ENCODE peak calls at places on chromosomes 5 and 9, in ten cellular contexts. T, F, H, X, N, K, O, G, S and D are unnamed samples.

GRCh38 chr5:38749861-38750260 is 96.0 kb upstream of the OSMR start:
- DNase-seq in T (no peak), F (no peak), H (no peak), X (no peak), N (no peak), K (no peak), O (no peak), G (no peak), S (no peak), D (peak; percentile 22)

GRCh38 chr5:148255456-148255855 is 13.1 kb upstream of the SPINK13 start:
- DNase-seq in T (no peak), F (no peak), H (no peak), X (no peak), N (no peak), K (no peak), O (no peak), G (no peak), S (no peak), D (no peak)

GRCh38 chr9:98810106-98810840 is 2.8 kb downstream of the GALNT12 start:
- DNase-seq in T (no peak), F (no peak), H (no peak), X (no peak), N (no peak), K (no peak), O (no peak), G (peak; percentile 46), S (peak; percentile 22), D (no peak)

GRCh38 chr5:142239394-142240159 is 85.2 kb downstream of the SPRY4 start:
- DNase-seq in T (no peak), F (no peak), H (no peak), X (no peak), N (no peak), K (no peak), O (no peak), G (no peak), S (no peak), D (no peak)

GRCh38 chr5:26245327-26245726 is 793.1 kb downstream of the CDH9 start:
- DNase-seq in T (no peak), F (no peak), H (no peak), X (no peak), N (no peak), K (no peak), O (no peak), G (no peak), S (no peak), D (no peak)

GRCh38 chr9:112380771-112381181 is 868 bp downstream of the HSDL2 start:
- DNase-seq in T (no peak), F (no peak), H (no peak), X (no peak), N (no peak), K (no peak), O (no peak), G (no peak), S (peak; percentile 29), D (no peak)

GRCh38 chr5:16502866-16503265 is 37.3 kb upstream of the ZNF622 start:
- DNase-seq in T (no peak), F (no peak), H (no peak), X (no peak), N (peak; percentile 12), K (no peak), O (no peak), G (no peak), S (no peak), D (no peak)

GRCh38 chr5:75435101-75435500 is 76.3 kb downstream of the CERT1 start:
- DNase-seq in T (no peak), F (no peak), H (no peak), X (no peak), N (peak; percentile 41), K (no peak), O (no peak), G (no peak), S (no peak), D (no peak)

GRCh38 chr9:76697554-76697953 is 66.7 kb upstream of the PCA3 start:
- DNase-seq in T (no peak), F (no peak), H (no peak), X (no peak), N (no peak), K (no peak), O (no peak), G (no peak), S (no peak), D (no peak)

GRCh38 chr9:76703270-76703669 is 61.0 kb upstream of the PCA3 start:
- DNase-seq in T (no peak), F (peak; percentile 77), H (no peak), X (no peak), N (no peak), K (no peak), O (no peak), G (no peak), S (no peak), D (no peak)

GRCh38 chr9:76701441-76702031 is 62.7 kb upstream of the PCA3 start:
- DNase-seq in T (no peak), F (peak; percentile 52), H (no peak), X (no peak), N (peak; percentile 90), K (no peak), O (no peak), G (no peak), S (no peak), D (no peak)

GRCh38 chr9:76699966-76700365 is 64.3 kb upstream of the PCA3 start:
- DNase-seq in T (no peak), F (peak; percentile 34), H (no peak), X (no peak), N (peak; percentile 86), K (no peak), O (no peak), G (no peak), S (peak; percentile 44), D (peak; percentile 92)

DNA sequence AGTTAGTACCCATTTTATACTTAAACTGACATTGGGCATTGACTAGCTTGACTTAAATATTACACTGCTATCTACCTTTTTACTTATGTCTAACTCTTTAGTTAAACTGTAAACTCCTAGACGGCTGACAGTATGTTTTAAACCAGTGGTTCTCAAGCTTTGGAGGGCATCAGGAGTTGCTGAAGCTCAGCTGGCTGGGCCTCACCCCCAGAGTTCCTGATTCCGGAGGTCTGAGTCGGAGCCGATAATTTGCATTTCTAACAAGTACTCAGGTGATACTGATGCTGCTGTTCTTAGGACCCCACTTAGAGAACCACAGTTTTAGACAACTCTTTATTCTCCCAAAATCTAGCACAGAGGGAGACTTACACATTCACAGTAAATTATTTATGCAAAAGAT is 63.3 kb upstream of the PCA3 start:
- DNase-seq in T (no peak), F (no peak), H (no peak), X (no peak), N (no peak), K (no peak), O (no peak), G (no peak), S (no peak), D (no peak)
- H3K27ac ChIP-seq in T (no peak overlapping the region), F (no peak overlapping the region), H (peak overlapping the region; percentile 22), X (no peak overlapping the region), N (peak overlapping the region; percentile 42), K (no peak overlapping the region), O (no peak overlapping the region), G (no peak overlapping the region), S (no peak overlapping the region), D (no peak overlapping the region)

GRCh38 chr5:115545065-115545882 is 699 bp upstream of the FEM1C start:
- DNase-seq in T (no peak), F (no peak), H (no peak), X (peak; percentile 57), N (peak; percentile 47), K (no peak), O (no peak), G (no peak), S (no peak), D (no peak)
- H3K27ac ChIP-seq in T (peak overlapping the region; percentile 95), F (no peak overlapping the region), H (peak overlapping the region; percentile 99), X (peak overlapping the region; percentile 37), N (peak overlapping the region; percentile 47), K (no peak overlapping the region), O (peak overlapping the region; percentile 98), G (peak overlapping the region; percentile 100), S (peak overlapping the region; percentile 45), D (peak overlapping the region; percentile 67)

GRCh38 chr5:169094586-169095409 is 206.1 kb downstream of the SLIT3 start:
- DNase-seq in T (no peak), F (no peak), H (no peak), X (no peak), N (peak; percentile 69), K (no peak), O (no peak), G (no peak), S (peak; percentile 22), D (peak; percentile 91)
- H3K27ac ChIP-seq in T (no peak overlapping the region), F (no peak overlapping the region), H (no peak overlapping the region), X (no peak overlapping the region), N (no peak overlapping the region), K (no peak overlapping the region), O (no peak overlapping the region), G (no peak overlapping the region), S (no peak overlapping the region), D (peak overlapping the region; percentile 75)

GRCh38 chr9:137235424-137236237 is 4.9 kb downstream of the SLC34A3 start:
- DNase-seq in T (no peak), F (no peak), H (no peak), X (no peak), N (no peak), K (no peak), O (no peak), G (no peak), S (no peak), D (no peak)

GRCh38 chr9:137236936-137237421 is 4.1 kb upstream of the TUBB4B start:
- DNase-seq in T (no peak), F (no peak), H (no peak), X (no peak), N (no peak), K (no peak), O (no peak), G (no peak), S (no peak), D (no peak)

GRCh38 chr9:137236238-137236935 is 4.7 kb upstream of the TUBB4B start:
- DNase-seq in T (peak; percentile 88), F (peak; percentile 77), H (peak; percentile 93), X (no peak), N (peak; percentile 25), K (peak; percentile 72), O (peak; percentile 94), G (peak; percentile 93), S (peak; percentile 60), D (peak; percentile 100)

GRCh38 chr9:137240321-137240840 is 706 bp upstream of the TUBB4B start:
- DNase-seq in T (peak; percentile 85), F (peak; percentile 75), H (peak; percentile 92), X (no peak), N (peak; percentile 52), K (peak; percentile 35), O (peak; percentile 88), G (peak; percentile 81), S (peak; percentile 40), D (peak; percentile 98)

DNA sequence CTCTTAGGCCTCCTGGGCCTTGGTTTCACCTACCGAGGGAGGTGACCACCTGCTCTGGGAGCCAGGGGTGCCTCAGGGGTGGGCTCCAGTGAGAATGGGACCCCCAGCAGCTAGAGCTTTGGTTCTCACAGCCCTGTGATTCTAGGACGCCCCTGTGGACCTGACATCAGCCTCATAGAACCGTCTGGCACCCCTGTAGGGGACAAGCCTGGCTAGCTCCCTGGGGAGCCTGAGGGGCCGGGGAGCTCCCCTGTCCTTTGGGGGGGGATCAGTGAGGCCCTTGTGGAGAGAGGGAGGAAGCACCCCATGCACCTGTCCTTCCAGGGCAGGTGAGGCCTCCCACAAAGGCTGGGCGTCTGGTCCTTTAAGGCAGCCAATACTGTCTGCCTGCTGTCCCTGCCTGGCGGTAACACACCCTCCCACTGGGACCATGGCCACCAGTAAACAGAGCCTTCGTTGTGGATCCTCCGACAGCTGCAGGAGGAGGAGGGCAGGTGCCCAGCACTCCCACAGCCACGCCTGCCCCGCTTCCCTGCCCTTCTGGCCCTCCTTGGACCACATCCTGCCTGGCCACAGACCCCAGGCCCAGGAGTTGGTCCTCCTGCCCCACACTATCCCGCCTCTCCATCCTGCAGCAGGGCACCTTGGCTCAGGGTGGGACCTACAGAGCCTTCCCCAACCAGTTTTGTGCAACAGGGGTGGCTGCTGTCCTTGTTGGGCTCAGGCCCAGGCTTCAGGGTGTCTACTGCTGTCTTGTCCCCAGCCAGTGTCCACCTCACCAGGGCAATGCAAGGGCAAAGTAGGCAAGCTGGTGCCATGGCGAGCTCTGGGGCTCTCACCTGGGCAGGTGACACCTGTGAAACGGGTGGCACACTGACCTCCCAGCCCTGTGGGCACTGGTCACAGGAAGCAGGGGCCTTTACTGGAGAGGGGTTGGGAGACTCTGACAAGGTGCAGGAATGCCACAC is 3.0 kb upstream of the TUBB4B start:
- DNase-seq in T (no peak), F (no peak), H (no peak), X (no peak), N (no peak), K (no peak), O (peak; percentile 68), G (peak; percentile 78), S (no peak), D (no peak)
- H3K27ac ChIP-seq in T (no peak overlapping the region), F (no peak overlapping the region), H (no peak overlapping the region), X (peak overlapping the region; percentile 47), N (no peak overlapping the region), K (no peak overlapping the region), O (peak overlapping the region; percentile 85), G (peak overlapping the region; percentile 54), S (no peak overlapping the region), D (no peak overlapping the region)